ENCODE peak calls at places on chromosome 11, in five cellular contexts. One of them, this sample, is unnamed. For H3K27me3, the result is how much of the 10 kb centered on the place peaks cover.

GRCh38 chr11:83195176-83195531 is 1.6 kb downstream of the ANKRD42 start:
- DNase-seq in naive thymus-derived CD4-positive, alpha-beta T cell: no peak
- DNase-seq in pancreas: no peak
- DNase-seq in upper lobe of right lung: no peak
- DNase-seq in right lobe of liver: no peak
- DNase-seq in this sample: no peak

GRCh38 chr11:121540627-121541026 is 87.9 kb upstream of the SORL1-AS1 start:
- DNase-seq in pancreas: no peak
- DNase-seq in right lobe of liver: no peak
- DNase-seq in upper lobe of right lung: no peak
- DNase-seq in naive thymus-derived CD4-positive, alpha-beta T cell: no peak
- DNase-seq in this sample: no peak

GRCh38 chr11:113345978-113346377 is 31.6 kb downstream of the TTC12 start:
- DNase-seq in upper lobe of right lung: no peak
- DNase-seq in right lobe of liver: no peak
- DNase-seq in pancreas: no peak
- DNase-seq in naive thymus-derived CD4-positive, alpha-beta T cell: no peak
- DNase-seq in this sample: no peak

GRCh38 chr11:120928506-120929062 is 95.3 kb upstream of the TBCEL start:
- DNase-seq in upper lobe of right lung: no peak
- DNase-seq in pancreas: no peak
- DNase-seq in right lobe of liver: no peak
- DNase-seq in naive thymus-derived CD4-positive, alpha-beta T cell: no peak
- DNase-seq in this sample: no peak

GRCh38 chr11:2599561-2600189 is 100.1 kb downstream of the KCNQ1OT1 start:
- DNase-seq in pancreas: no peak
- DNase-seq in right lobe of liver: no peak
- DNase-seq in naive thymus-derived CD4-positive, alpha-beta T cell: no peak
- DNase-seq in upper lobe of right lung: no peak
- DNase-seq in this sample: no peak

GRCh38 chr11:119266063-119266462 is 50.9 kb downstream of the MCAM start:
- DNase-seq in pancreas: no peak
- DNase-seq in upper lobe of right lung: no peak
- DNase-seq in right lobe of liver: no peak
- DNase-seq in naive thymus-derived CD4-positive, alpha-beta T cell: no peak
- DNase-seq in this sample: no peak

GRCh38 chr11:11022126-11022730 is 164.4 kb upstream of the ZBED5 start:
- DNase-seq in pancreas: no peak
- DNase-seq in upper lobe of right lung: no peak
- DNase-seq in naive thymus-derived CD4-positive, alpha-beta T cell: no peak
- DNase-seq in right lobe of liver: no peak
- DNase-seq in this sample: no peak

GRCh38 chr11:65637794-65638317 is at the start of gene SIPA1:
- DNase-seq in naive thymus-derived CD4-positive, alpha-beta T cell: peak
- DNase-seq in upper lobe of right lung: peak
- DNase-seq in pancreas: peak
- DNase-seq in right lobe of liver: peak
- DNase-seq in this sample: peak

GRCh38 chr11:72237112-72237931 is 6.7 kb downstream of the PHOX2A start:
- DNase-seq in pancreas: peak
- DNase-seq in right lobe of liver: peak
- DNase-seq in upper lobe of right lung: peak
- DNase-seq in naive thymus-derived CD4-positive, alpha-beta T cell: no peak
- DNase-seq in this sample: no peak

GRCh38 chr11:11537871-11538270 is 83.9 kb downstream of the GALNT18 start:
- DNase-seq in naive thymus-derived CD4-positive, alpha-beta T cell: no peak
- DNase-seq in right lobe of liver: no peak
- DNase-seq in pancreas: no peak
- DNase-seq in upper lobe of right lung: no peak
- DNase-seq in this sample: no peak

GRCh38 chr11:99968336-99968735 is 718.8 kb upstream of the ARHGAP42 start:
- DNase-seq in upper lobe of right lung: no peak
- DNase-seq in pancreas: no peak
- DNase-seq in naive thymus-derived CD4-positive, alpha-beta T cell: no peak
- DNase-seq in right lobe of liver: no peak
- DNase-seq in this sample: no peak

GRCh38 chr11:119144825-119145476 is 3.9 kb upstream of the ABCG4 start:
- DNase-seq in right lobe of liver: peak
- DNase-seq in naive thymus-derived CD4-positive, alpha-beta T cell: no peak
- DNase-seq in upper lobe of right lung: peak
- DNase-seq in pancreas: peak
- DNase-seq in this sample: peak

GRCh38 chr11:75557649-75558494 is 4.2 kb upstream of the SERPINH1 start:
- DNase-seq in upper lobe of right lung: peak
- DNase-seq in right lobe of liver: no peak
- DNase-seq in naive thymus-derived CD4-positive, alpha-beta T cell: no peak
- DNase-seq in pancreas: no peak
- DNase-seq in this sample: peak

GRCh38 chr11:61919841-61920631 is 2.7 kb upstream of the RAB3IL1 start:
- DNase-seq in right lobe of liver: no peak
- DNase-seq in pancreas: peak
- DNase-seq in upper lobe of right lung: no peak
- DNase-seq in naive thymus-derived CD4-positive, alpha-beta T cell: no peak
- DNase-seq in this sample: no peak

GRCh38 chr11:126153999-126154398 is 57.5 kb downstream of the RPUSD4 start:
- DNase-seq in pancreas: no peak
- DNase-seq in right lobe of liver: no peak
- DNase-seq in naive thymus-derived CD4-positive, alpha-beta T cell: no peak
- DNase-seq in upper lobe of right lung: no peak
- DNase-seq in this sample: peak

GRCh38 chr11:93082900-93083299 is 113.4 kb downstream of the MTNR1B start:
- DNase-seq in right lobe of liver: no peak
- DNase-seq in naive thymus-derived CD4-positive, alpha-beta T cell: no peak
- DNase-seq in pancreas: no peak
- DNase-seq in upper lobe of right lung: no peak
- DNase-seq in this sample: no peak

GRCh38 chr11:78354741-78355705 is 62.6 kb downstream of the GAB2 start:
- DNase-seq in pancreas: no peak
- DNase-seq in naive thymus-derived CD4-positive, alpha-beta T cell: no peak
- DNase-seq in upper lobe of right lung: peak
- DNase-seq in right lobe of liver: no peak
- DNase-seq in this sample: no peak

GRCh38 chr11:85974126-85974525 is 94.8 kb downstream of the PICALM start:
- DNase-seq in pancreas: no peak
- DNase-seq in right lobe of liver: no peak
- DNase-seq in naive thymus-derived CD4-positive, alpha-beta T cell: no peak
- DNase-seq in upper lobe of right lung: no peak
- DNase-seq in this sample: no peak

GRCh38 chr11:73085189-73085875 is 56.8 kb downstream of the FCHSD2 start:
- DNase-seq in right lobe of liver: no peak
- DNase-seq in pancreas: no peak
- DNase-seq in upper lobe of right lung: no peak
- DNase-seq in naive thymus-derived CD4-positive, alpha-beta T cell: no peak
- DNase-seq in this sample: no peak

GRCh38 chr11:126440792-126441514 is 85.5 kb downstream of the ST3GAL4 start:
- DNase-seq in pancreas: peak
- DNase-seq in naive thymus-derived CD4-positive, alpha-beta T cell: peak
- DNase-seq in right lobe of liver: peak
- DNase-seq in upper lobe of right lung: peak
- DNase-seq in this sample: no peak

GRCh38 chr11:129861702-129862107 is 33.7 kb downstream of the NFRKB start:
- DNase-seq in naive thymus-derived CD4-positive, alpha-beta T cell: no peak
- DNase-seq in right lobe of liver: no peak
- DNase-seq in pancreas: no peak
- DNase-seq in upper lobe of right lung: peak
- DNase-seq in this sample: peak

GRCh38 chr11:100855466-100856067 is 168.5 kb downstream of the ARHGAP42 start:
- DNase-seq in naive thymus-derived CD4-positive, alpha-beta T cell: no peak
- DNase-seq in right lobe of liver: no peak
- DNase-seq in upper lobe of right lung: no peak
- DNase-seq in pancreas: no peak
- DNase-seq in this sample: no peak

GRCh38 chr11:7204778-7205177 is 46.9 kb upstream of the SYT9 start:
- DNase-seq in upper lobe of right lung: no peak
- DNase-seq in pancreas: no peak
- DNase-seq in naive thymus-derived CD4-positive, alpha-beta T cell: no peak
- DNase-seq in right lobe of liver: no peak
- DNase-seq in this sample: no peak

GRCh38 chr11:9263840-9264380 is 1.2 kb downstream of the DENND5A start:
- DNase-seq in upper lobe of right lung: no peak
- DNase-seq in pancreas: no peak
- DNase-seq in naive thymus-derived CD4-positive, alpha-beta T cell: peak
- DNase-seq in right lobe of liver: no peak
- DNase-seq in this sample: no peak

GRCh38 chr11:9753031-9753430 is 89.2 kb downstream of the SWAP70 start:
- DNase-seq in right lobe of liver: no peak
- DNase-seq in pancreas: no peak
- DNase-seq in upper lobe of right lung: no peak
- DNase-seq in naive thymus-derived CD4-positive, alpha-beta T cell: no peak
- DNase-seq in this sample: no peak

GRCh38 chr11:58391879-58392278 is 14.8 kb downstream of the OR5B3 start:
- DNase-seq in pancreas: no peak
- DNase-seq in right lobe of liver: no peak
- DNase-seq in upper lobe of right lung: no peak
- DNase-seq in naive thymus-derived CD4-positive, alpha-beta T cell: no peak
- DNase-seq in this sample: no peak

GRCh38 chr11:119192111-119192510 is 6.8 kb downstream of the NHERF4 start:
- DNase-seq in pancreas: no peak
- DNase-seq in upper lobe of right lung: no peak
- DNase-seq in naive thymus-derived CD4-positive, alpha-beta T cell: no peak
- DNase-seq in right lobe of liver: no peak
- DNase-seq in this sample: no peak

GRCh38 chr11:11985016-11985715 is 23.3 kb downstream of the DKK3 start:
- DNase-seq in upper lobe of right lung: peak
- DNase-seq in pancreas: no peak
- DNase-seq in naive thymus-derived CD4-positive, alpha-beta T cell: no peak
- DNase-seq in right lobe of liver: peak
- DNase-seq in this sample: peak

GRCh38 chr11:62149986-62150886 is 26.4 kb downstream of the INCENP start:
- DNase-seq in right lobe of liver: no peak
- DNase-seq in naive thymus-derived CD4-positive, alpha-beta T cell: no peak
- DNase-seq in pancreas: peak
- DNase-seq in upper lobe of right lung: peak
- DNase-seq in this sample: no peak

GRCh38 chr11:128161994-128162393 is 425.4 kb downstream of the ETS1 start:
- DNase-seq in right lobe of liver: peak
- DNase-seq in naive thymus-derived CD4-positive, alpha-beta T cell: no peak
- DNase-seq in pancreas: no peak
- DNase-seq in upper lobe of right lung: no peak
- DNase-seq in this sample: no peak

DNA sequence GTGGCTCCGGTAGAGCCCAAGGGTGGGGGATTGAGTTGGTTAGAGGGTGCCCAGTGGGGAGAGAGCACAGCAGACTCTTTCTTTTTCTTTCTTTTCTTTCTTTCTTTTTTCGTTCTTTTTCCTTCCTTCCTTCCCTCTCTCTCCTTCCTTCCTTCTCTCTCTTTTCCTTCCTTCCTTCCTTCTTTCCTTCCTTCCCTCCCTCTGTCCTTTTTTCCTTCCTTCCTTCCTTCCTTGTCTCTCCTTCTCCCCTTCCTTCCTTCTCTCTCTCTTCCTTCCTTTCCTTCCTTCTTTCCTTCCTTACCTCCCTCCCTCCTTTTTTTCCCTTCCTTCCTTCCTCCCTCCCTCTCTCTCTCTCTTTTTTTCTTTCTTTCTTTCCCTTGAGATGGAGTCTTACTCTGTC is 4.8 kb upstream of the ALX4 start:
- DNase-seq in right lobe of liver: no peak
- DNase-seq in pancreas: no peak
- DNase-seq in upper lobe of right lung: no peak
- DNase-seq in naive thymus-derived CD4-positive, alpha-beta T cell: no peak
- DNase-seq in this sample: no peak
- H3K27me3 ChIP-seq in right lobe of liver: under half
- H3K27me3 ChIP-seq in pancreas: under half
- H3K27me3 ChIP-seq in upper lobe of right lung: half or more
- H3K27me3 ChIP-seq in naive thymus-derived CD4-positive, alpha-beta T cell: under half
- H3K27me3 ChIP-seq in this sample: under half

GRCh38 chr11:27716850-27717249 is 16.6 kb upstream of the BDNF start:
- DNase-seq in naive thymus-derived CD4-positive, alpha-beta T cell: no peak
- DNase-seq in pancreas: no peak
- DNase-seq in upper lobe of right lung: no peak
- DNase-seq in right lobe of liver: no peak
- DNase-seq in this sample: no peak
- H3K27me3 ChIP-seq in naive thymus-derived CD4-positive, alpha-beta T cell: under half
- H3K27me3 ChIP-seq in pancreas: under half
- H3K27me3 ChIP-seq in upper lobe of right lung: half or more
- H3K27me3 ChIP-seq in right lobe of liver: under half
- H3K27me3 ChIP-seq in this sample: under half

GRCh38 chr11:134275534-134276395 is at the start of gene GLB1L3:
- DNase-seq in right lobe of liver: no peak
- DNase-seq in pancreas: no peak
- DNase-seq in naive thymus-derived CD4-positive, alpha-beta T cell: peak
- DNase-seq in upper lobe of right lung: peak
- DNase-seq in this sample: no peak

GRCh38 chr11:134277176-134278001 is 1.2 kb downstream of the GLB1L3 start:
- DNase-seq in upper lobe of right lung: no peak
- DNase-seq in naive thymus-derived CD4-positive, alpha-beta T cell: no peak
- DNase-seq in pancreas: no peak
- DNase-seq in right lobe of liver: no peak
- DNase-seq in this sample: no peak

GRCh38 chr11:134276396-134277175 is 407 bp downstream of the GLB1L3 start:
- DNase-seq in upper lobe of right lung: no peak
- DNase-seq in naive thymus-derived CD4-positive, alpha-beta T cell: no peak
- DNase-seq in right lobe of liver: no peak
- DNase-seq in pancreas: peak
- DNase-seq in this sample: no peak

GRCh38 chr11:134273317-134273712 is 2.9 kb upstream of the GLB1L3 start:
- DNase-seq in pancreas: no peak
- DNase-seq in upper lobe of right lung: no peak
- DNase-seq in naive thymus-derived CD4-positive, alpha-beta T cell: no peak
- DNase-seq in right lobe of liver: no peak
- DNase-seq in this sample: no peak

GRCh38 chr11:134275188-134275533 is 1.0 kb upstream of the GLB1L3 start:
- DNase-seq in upper lobe of right lung: no peak
- DNase-seq in naive thymus-derived CD4-positive, alpha-beta T cell: no peak
- DNase-seq in pancreas: no peak
- DNase-seq in right lobe of liver: no peak
- DNase-seq in this sample: no peak
- H3K27me3 ChIP-seq in upper lobe of right lung: half or more
- H3K27me3 ChIP-seq in naive thymus-derived CD4-positive, alpha-beta T cell: under half
- H3K27me3 ChIP-seq in pancreas: under half
- H3K27me3 ChIP-seq in right lobe of liver: under half
- H3K27me3 ChIP-seq in this sample: under half

DNA sequence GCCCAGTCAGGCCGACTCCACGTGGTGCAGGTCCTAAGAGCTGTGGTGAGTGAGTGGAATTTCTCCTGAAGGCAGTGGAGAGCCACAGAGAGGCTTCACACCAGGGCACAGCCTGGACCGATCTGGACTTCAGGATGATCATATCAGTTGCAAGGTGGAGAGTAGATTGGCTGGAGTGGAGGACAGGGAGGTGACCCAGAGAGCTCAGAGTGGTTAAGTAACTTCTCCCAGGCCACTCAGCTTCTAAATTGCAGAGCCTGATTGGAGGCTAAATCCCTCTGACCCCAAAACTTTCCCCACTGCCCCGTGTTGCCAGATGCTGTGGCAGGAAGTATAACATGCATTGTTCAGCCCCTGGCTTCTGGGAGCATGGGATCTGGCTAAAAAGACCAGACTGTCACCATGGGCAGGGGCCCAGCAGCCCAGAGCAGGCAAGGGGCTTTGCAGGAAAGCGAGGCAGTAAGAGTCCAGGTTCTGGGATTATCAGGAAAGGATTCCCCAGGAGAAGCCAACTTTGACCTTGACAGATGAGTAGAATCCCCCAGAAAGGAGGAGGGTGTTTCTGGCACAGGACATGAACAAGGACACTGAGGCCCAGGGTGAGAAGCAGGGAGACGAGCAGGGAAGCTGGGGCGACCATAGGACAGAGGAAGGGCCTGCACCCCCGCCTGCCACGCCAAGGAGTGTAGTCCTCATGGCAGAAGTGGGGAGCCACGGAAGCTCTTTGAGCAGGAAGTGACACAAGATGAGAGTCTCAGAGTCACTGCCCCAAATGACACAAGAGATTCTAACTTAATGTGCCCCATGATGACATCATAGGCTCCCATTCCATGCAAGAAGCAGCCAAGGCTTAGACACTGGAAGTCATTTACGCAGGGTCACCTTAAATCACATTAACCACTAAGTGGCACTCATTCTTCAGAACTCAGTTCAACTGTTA is 4.8 kb downstream of the SLC35C1 start:
- DNase-seq in right lobe of liver: no peak
- DNase-seq in naive thymus-derived CD4-positive, alpha-beta T cell: no peak
- DNase-seq in pancreas: no peak
- DNase-seq in upper lobe of right lung: no peak
- DNase-seq in this sample: no peak
- H3K27me3 ChIP-seq in right lobe of liver: under half
- H3K27me3 ChIP-seq in naive thymus-derived CD4-positive, alpha-beta T cell: under half
- H3K27me3 ChIP-seq in pancreas: under half
- H3K27me3 ChIP-seq in upper lobe of right lung: under half
- H3K27me3 ChIP-seq in this sample: under half